ENCODE peak calls at places on chromosome X, in eight cellular contexts. One of them, this sample, is unnamed. For H3K36me3, the result is how much of the 10 kb centered on the place peaks cover.

GRCh38 chrX:139290310-139290709 is 240.2 kb upstream of the F9 start:
- DNase-seq in mammary epithelial cell: peak
- DNase-seq in IMR-90: no peak
- DNase-seq in CD4-positive, alpha-beta memory T cell: no peak
- DNase-seq in CD8-positive, alpha-beta memory T cell: no peak
- DNase-seq in body of pancreas: no peak
- DNase-seq in upper lobe of right lung: no peak
- DNase-seq in HCT116: no peak
- DNase-seq in this sample: no peak

GRCh38 chrX:119042996-119043395 is 29.8 kb upstream of the CT47C1 start:
- DNase-seq in mammary epithelial cell: no peak
- DNase-seq in IMR-90: no peak
- DNase-seq in CD4-positive, alpha-beta memory T cell: no peak
- DNase-seq in CD8-positive, alpha-beta memory T cell: no peak
- DNase-seq in body of pancreas: no peak
- DNase-seq in upper lobe of right lung: no peak
- DNase-seq in HCT116: no peak
- DNase-seq in this sample: no peak

GRCh38 chrX:46953597-46953996 is 41.4 kb downstream of the JADE3 start:
- DNase-seq in mammary epithelial cell: no peak
- DNase-seq in IMR-90: no peak
- DNase-seq in CD4-positive, alpha-beta memory T cell: no peak
- DNase-seq in CD8-positive, alpha-beta memory T cell: no peak
- DNase-seq in body of pancreas: no peak
- DNase-seq in upper lobe of right lung: no peak
- DNase-seq in HCT116: no peak
- DNase-seq in this sample: no peak

GRCh38 chrX:124534530-124534929 is 188.2 kb downstream of the SH2D1A start:
- DNase-seq in mammary epithelial cell: no peak
- DNase-seq in IMR-90: no peak
- DNase-seq in CD4-positive, alpha-beta memory T cell: no peak
- DNase-seq in CD8-positive, alpha-beta memory T cell: no peak
- DNase-seq in body of pancreas: no peak
- DNase-seq in upper lobe of right lung: no peak
- DNase-seq in HCT116: no peak
- DNase-seq in this sample: no peak

GRCh38 chrX:43703211-43703791 is 47.2 kb downstream of the MAOA start:
- DNase-seq in mammary epithelial cell: no peak
- DNase-seq in IMR-90: peak
- DNase-seq in CD4-positive, alpha-beta memory T cell: no peak
- DNase-seq in CD8-positive, alpha-beta memory T cell: no peak
- DNase-seq in body of pancreas: no peak
- DNase-seq in upper lobe of right lung: no peak
- DNase-seq in HCT116: no peak
- DNase-seq in this sample: peak

GRCh38 chrX:107324493-107325310 is 118.3 kb downstream of the DNAAF6 start:
- DNase-seq in mammary epithelial cell: peak
- DNase-seq in IMR-90: peak
- DNase-seq in CD4-positive, alpha-beta memory T cell: no peak
- DNase-seq in CD8-positive, alpha-beta memory T cell: no peak
- DNase-seq in body of pancreas: peak
- DNase-seq in upper lobe of right lung: peak
- DNase-seq in HCT116: no peak
- DNase-seq in this sample: peak

GRCh38 chrX:53438174-53438831 is 4.1 kb upstream of the HSD17B10 start:
- DNase-seq in mammary epithelial cell: no peak
- DNase-seq in IMR-90: no peak
- DNase-seq in CD4-positive, alpha-beta memory T cell: no peak
- DNase-seq in CD8-positive, alpha-beta memory T cell: no peak
- DNase-seq in body of pancreas: no peak
- DNase-seq in upper lobe of right lung: no peak
- DNase-seq in HCT116: no peak
- DNase-seq in this sample: no peak

GRCh38 chrX:129690435-129690834 is 35.7 kb upstream of the APLN start:
- DNase-seq in mammary epithelial cell: no peak
- DNase-seq in IMR-90: peak
- DNase-seq in CD4-positive, alpha-beta memory T cell: no peak
- DNase-seq in CD8-positive, alpha-beta memory T cell: no peak
- DNase-seq in body of pancreas: no peak
- DNase-seq in upper lobe of right lung: no peak
- DNase-seq in HCT116: no peak
- DNase-seq in this sample: no peak

GRCh38 chrX:10326578-10326977 is 169.8 kb downstream of the CLCN4 start:
- DNase-seq in mammary epithelial cell: no peak
- DNase-seq in IMR-90: peak
- DNase-seq in CD4-positive, alpha-beta memory T cell: no peak
- DNase-seq in CD8-positive, alpha-beta memory T cell: no peak
- DNase-seq in body of pancreas: no peak
- DNase-seq in upper lobe of right lung: no peak
- DNase-seq in HCT116: peak
- DNase-seq in this sample: peak

GRCh38 chrX:148380107-148380506 is 120.3 kb upstream of the AFF2 start:
- DNase-seq in mammary epithelial cell: no peak
- DNase-seq in IMR-90: no peak
- DNase-seq in CD4-positive, alpha-beta memory T cell: no peak
- DNase-seq in CD8-positive, alpha-beta memory T cell: no peak
- DNase-seq in body of pancreas: no peak
- DNase-seq in upper lobe of right lung: no peak
- DNase-seq in HCT116: no peak
- DNase-seq in this sample: no peak

GRCh38 chrX:32874839-32875238 is 336.5 kb downstream of the DMD start:
- DNase-seq in mammary epithelial cell: no peak
- DNase-seq in IMR-90: no peak
- DNase-seq in CD4-positive, alpha-beta memory T cell: no peak
- DNase-seq in CD8-positive, alpha-beta memory T cell: no peak
- DNase-seq in body of pancreas: no peak
- DNase-seq in upper lobe of right lung: no peak
- DNase-seq in HCT116: no peak
- DNase-seq in this sample: no peak

GRCh38 chrX:94400488-94400887 is 726.5 kb downstream of the FAM133A start:
- DNase-seq in mammary epithelial cell: peak
- DNase-seq in IMR-90: no peak
- DNase-seq in CD4-positive, alpha-beta memory T cell: no peak
- DNase-seq in CD8-positive, alpha-beta memory T cell: no peak
- DNase-seq in body of pancreas: no peak
- DNase-seq in upper lobe of right lung: no peak
- DNase-seq in HCT116: no peak
- DNase-seq in this sample: no peak

GRCh38 chrX:149461746-149462145 is 43.4 kb downstream of the IDS start:
- DNase-seq in mammary epithelial cell: no peak
- DNase-seq in IMR-90: no peak
- DNase-seq in CD4-positive, alpha-beta memory T cell: no peak
- DNase-seq in CD8-positive, alpha-beta memory T cell: no peak
- DNase-seq in body of pancreas: no peak
- DNase-seq in upper lobe of right lung: no peak
- DNase-seq in HCT116: no peak
- DNase-seq in this sample: peak

GRCh38 chrX:46325312-46325877 is 219.8 kb downstream of the ZNF674 start:
- DNase-seq in mammary epithelial cell: peak
- DNase-seq in IMR-90: peak
- DNase-seq in CD4-positive, alpha-beta memory T cell: no peak
- DNase-seq in CD8-positive, alpha-beta memory T cell: no peak
- DNase-seq in body of pancreas: no peak
- DNase-seq in upper lobe of right lung: no peak
- DNase-seq in HCT116: peak
- DNase-seq in this sample: peak

GRCh38 chrX:122703762-122704161 is 480.3 kb upstream of the GRIA3 start:
- DNase-seq in mammary epithelial cell: peak
- DNase-seq in IMR-90: no peak
- DNase-seq in CD4-positive, alpha-beta memory T cell: no peak
- DNase-seq in CD8-positive, alpha-beta memory T cell: no peak
- DNase-seq in body of pancreas: no peak
- DNase-seq in upper lobe of right lung: no peak
- DNase-seq in HCT116: no peak
- DNase-seq in this sample: peak

GRCh38 chrX:55210931-55211677 is 9.0 kb upstream of the PAGE5 start:
- DNase-seq in mammary epithelial cell: no peak
- DNase-seq in IMR-90: no peak
- DNase-seq in CD4-positive, alpha-beta memory T cell: no peak
- DNase-seq in CD8-positive, alpha-beta memory T cell: no peak
- DNase-seq in body of pancreas: peak
- DNase-seq in upper lobe of right lung: no peak
- DNase-seq in HCT116: no peak
- DNase-seq in this sample: no peak

GRCh38 chrX:1529328-1529727 is 7.7 kb downstream of the P2RY8 start:
- DNase-seq in mammary epithelial cell: no peak
- DNase-seq in IMR-90: no peak
- DNase-seq in CD4-positive, alpha-beta memory T cell: no peak
- DNase-seq in CD8-positive, alpha-beta memory T cell: no peak
- DNase-seq in body of pancreas: no peak
- DNase-seq in upper lobe of right lung: peak
- DNase-seq in HCT116: no peak
- DNase-seq in this sample: no peak

DNA sequence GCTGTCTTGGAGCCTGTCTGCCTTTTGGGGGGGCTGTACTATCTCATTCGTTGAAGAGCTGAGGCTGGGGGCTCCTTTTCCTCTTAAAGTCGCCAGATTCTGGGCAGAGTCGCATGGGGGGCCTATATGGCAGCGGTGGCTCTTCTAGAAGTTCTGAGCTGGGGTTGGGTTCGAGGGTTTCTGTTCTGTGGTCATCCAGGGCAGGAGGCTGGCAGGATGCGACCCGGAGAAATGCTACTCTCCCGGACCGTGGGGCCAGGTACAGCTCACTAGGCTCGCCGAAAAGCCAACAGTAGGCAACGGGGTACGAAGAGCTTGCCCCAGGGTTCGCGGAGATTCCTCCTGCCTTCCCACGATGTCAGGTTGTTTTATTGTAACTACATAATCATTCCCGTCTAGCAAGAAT is 1.9 kb upstream of the CITED1 start:
- DNase-seq in mammary epithelial cell: no peak
- DNase-seq in IMR-90: no peak
- DNase-seq in CD4-positive, alpha-beta memory T cell: no peak
- DNase-seq in CD8-positive, alpha-beta memory T cell: no peak
- DNase-seq in body of pancreas: no peak
- DNase-seq in upper lobe of right lung: no peak
- DNase-seq in HCT116: no peak
- DNase-seq in this sample: peak
- H3K4me3 ChIP-seq in mammary epithelial cell: no peak
- H3K4me3 ChIP-seq in IMR-90: no peak
- H3K4me3 ChIP-seq in CD4-positive, alpha-beta memory T cell: no peak
- H3K4me3 ChIP-seq in CD8-positive, alpha-beta memory T cell: peak
- H3K4me3 ChIP-seq in body of pancreas: no peak
- H3K4me3 ChIP-seq in upper lobe of right lung: peak
- H3K4me3 ChIP-seq in HCT116: peak
- H3K4me3 ChIP-seq in this sample: peak

GRCh38 chrX:49618574-49618973 is 19.8 kb downstream of the GAGE1 start:
- DNase-seq in mammary epithelial cell: no peak
- DNase-seq in IMR-90: no peak
- DNase-seq in CD4-positive, alpha-beta memory T cell: no peak
- DNase-seq in CD8-positive, alpha-beta memory T cell: no peak
- DNase-seq in body of pancreas: no peak
- DNase-seq in upper lobe of right lung: no peak
- DNase-seq in HCT116: no peak
- DNase-seq in this sample: no peak
- H3K36me3 ChIP-seq in mammary epithelial cell: under half
- H3K36me3 ChIP-seq in IMR-90: under half
- H3K36me3 ChIP-seq in CD4-positive, alpha-beta memory T cell: under half
- H3K36me3 ChIP-seq in CD8-positive, alpha-beta memory T cell: under half
- H3K36me3 ChIP-seq in body of pancreas: under half
- H3K36me3 ChIP-seq in upper lobe of right lung: under half
- H3K36me3 ChIP-seq in HCT116: under half
- H3K36me3 ChIP-seq in this sample: under half

GRCh38 chrX:101419489-101419888 is 11.5 kb downstream of the HNRNPH2 start:
- DNase-seq in mammary epithelial cell: no peak
- DNase-seq in IMR-90: no peak
- DNase-seq in CD4-positive, alpha-beta memory T cell: no peak
- DNase-seq in CD8-positive, alpha-beta memory T cell: no peak
- DNase-seq in body of pancreas: peak
- DNase-seq in upper lobe of right lung: no peak
- DNase-seq in HCT116: no peak
- DNase-seq in this sample: no peak

GRCh38 chrX:101417190-101417589 is 9.2 kb downstream of the HNRNPH2 start:
- DNase-seq in mammary epithelial cell: no peak
- DNase-seq in IMR-90: no peak
- DNase-seq in CD4-positive, alpha-beta memory T cell: no peak
- DNase-seq in CD8-positive, alpha-beta memory T cell: no peak
- DNase-seq in body of pancreas: no peak
- DNase-seq in upper lobe of right lung: no peak
- DNase-seq in HCT116: no peak
- DNase-seq in this sample: no peak

GRCh38 chrX:101415180-101416130 is 7.4 kb downstream of the HNRNPH2 start:
- DNase-seq in mammary epithelial cell: peak
- DNase-seq in IMR-90: peak
- DNase-seq in CD4-positive, alpha-beta memory T cell: peak
- DNase-seq in CD8-positive, alpha-beta memory T cell: no peak
- DNase-seq in body of pancreas: no peak
- DNase-seq in upper lobe of right lung: no peak
- DNase-seq in HCT116: no peak
- DNase-seq in this sample: peak

GRCh38 chrX:101416691-101417090 is 8.7 kb downstream of the HNRNPH2 start:
- DNase-seq in mammary epithelial cell: no peak
- DNase-seq in IMR-90: no peak
- DNase-seq in CD4-positive, alpha-beta memory T cell: no peak
- DNase-seq in CD8-positive, alpha-beta memory T cell: no peak
- DNase-seq in body of pancreas: no peak
- DNase-seq in upper lobe of right lung: no peak
- DNase-seq in HCT116: no peak
- DNase-seq in this sample: no peak

DNA sequence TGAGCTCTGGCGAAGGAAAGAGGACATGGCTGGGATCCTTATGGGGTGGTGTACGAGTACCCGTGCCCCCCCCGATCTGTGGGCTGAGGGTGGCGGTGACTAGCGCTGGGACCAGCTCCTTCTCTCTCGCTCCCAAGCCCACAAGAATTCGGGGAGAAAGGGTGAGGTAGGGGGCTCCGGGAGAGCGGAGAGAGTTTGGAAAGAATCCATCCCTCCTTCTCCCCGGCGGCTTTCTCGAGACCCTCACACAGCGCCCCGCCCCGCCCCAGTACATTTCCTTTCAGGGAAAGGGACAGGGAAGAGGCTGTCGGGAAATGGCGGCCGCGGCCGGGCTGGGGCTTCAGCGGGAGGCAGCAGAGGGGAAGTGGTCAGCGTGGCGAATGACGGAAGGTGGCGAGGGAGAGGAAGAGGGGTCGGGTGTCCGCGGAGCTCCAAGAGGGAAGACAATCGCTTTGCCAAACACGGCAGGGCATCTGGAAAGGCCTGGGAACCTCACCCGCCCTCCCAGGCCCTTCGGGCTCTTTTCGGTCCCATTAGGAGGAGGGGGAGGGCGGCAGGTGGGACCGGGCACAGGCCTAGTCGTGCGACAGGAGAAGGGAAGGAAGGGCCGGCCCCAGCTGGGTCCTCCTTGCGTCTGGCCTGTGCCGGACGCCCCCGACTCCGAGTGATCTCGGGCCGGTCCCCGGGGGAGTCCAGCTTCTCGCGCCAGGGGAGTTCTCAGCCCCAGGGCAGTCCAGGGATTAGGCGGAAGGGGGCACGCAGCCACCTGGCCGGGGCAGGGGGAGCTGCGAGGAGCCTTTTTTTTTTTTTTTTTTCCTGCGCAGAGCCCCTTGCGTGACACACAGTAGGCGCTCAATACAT is 10.2 kb downstream of the HNRNPH2 start:
- DNase-seq in mammary epithelial cell: no peak
- DNase-seq in IMR-90: no peak
- DNase-seq in CD4-positive, alpha-beta memory T cell: peak
- DNase-seq in CD8-positive, alpha-beta memory T cell: peak
- DNase-seq in body of pancreas: peak
- DNase-seq in upper lobe of right lung: peak
- DNase-seq in HCT116: no peak
- DNase-seq in this sample: peak
- H3K27ac ChIP-seq in mammary epithelial cell: no peak
- H3K27ac ChIP-seq in IMR-90: peak
- H3K27ac ChIP-seq in CD4-positive, alpha-beta memory T cell: peak
- H3K27ac ChIP-seq in CD8-positive, alpha-beta memory T cell: peak
- H3K27ac ChIP-seq in body of pancreas: peak
- H3K27ac ChIP-seq in upper lobe of right lung: peak
- H3K27ac ChIP-seq in HCT116: no peak
- H3K27ac ChIP-seq in this sample: peak

GRCh38 chrX:11416600-11416999 is 123.4 kb downstream of the AMELX start:
- DNase-seq in mammary epithelial cell: peak
- DNase-seq in IMR-90: no peak
- DNase-seq in CD4-positive, alpha-beta memory T cell: no peak
- DNase-seq in CD8-positive, alpha-beta memory T cell: no peak
- DNase-seq in body of pancreas: no peak
- DNase-seq in upper lobe of right lung: no peak
- DNase-seq in HCT116: no peak
- DNase-seq in this sample: no peak
- H3K4me3 ChIP-seq in mammary epithelial cell: peak
- H3K4me3 ChIP-seq in IMR-90: no peak
- H3K4me3 ChIP-seq in CD4-positive, alpha-beta memory T cell: no peak
- H3K4me3 ChIP-seq in CD8-positive, alpha-beta memory T cell: no peak
- H3K4me3 ChIP-seq in body of pancreas: no peak
- H3K4me3 ChIP-seq in upper lobe of right lung: no peak
- H3K4me3 ChIP-seq in HCT116: no peak
- H3K4me3 ChIP-seq in this sample: no peak

This sample was measured in SJCRH30.